ENCODE peak calls at places on chromosomes 4 and X, in eight cellular contexts. J, K, L, M, S, X, F and N are unnamed samples.

GRCh38 chr4:150217192-150217591 is 138.9 kb downstream of the DCLK2 start:
- DNase-seq in M (no peak), L (no peak), S (no peak), F (peak; percentile 23), J (peak; percentile 64), X (no peak), K (no peak), N (no peak)

GRCh38 chrX:9707306-9708015 is 58.2 kb downstream of the GPR143 start:
- DNase-seq in J (no peak), M (no peak), L (no peak), S (no peak), F (no peak), X (no peak), K (no peak), N (no peak)

GRCh38 chr4:40992472-40993298 is 221.7 kb downstream of the APBB2 start:
- DNase-seq in F (no peak), K (no peak), S (no peak), M (no peak), J (no peak), L (no peak), X (no peak), N (no peak)

GRCh38 chr4:38237139-38237538 is 276.9 kb downstream of the PTTG2 start:
- DNase-seq in J (no peak), F (no peak), M (no peak), S (no peak), L (no peak), K (no peak), X (no peak), N (no peak)

GRCh38 chr4:127601029-127601428 is 31.7 kb upstream of the INTU start:
- DNase-seq in S (no peak), J (no peak), M (no peak), L (no peak), F (no peak), X (no peak), K (no peak), N (no peak)

GRCh38 chrX:103608305-103608963 is 671 bp downstream of the TCEAL3 start:
- DNase-seq in M (peak; percentile 15), L (no peak), F (peak; percentile 17), S (no peak), K (no peak), X (no peak), J (no peak), N (no peak)

GRCh38 chrX:141220342-141221008 is 21.8 kb downstream of the SPANXC start:
- DNase-seq in K (no peak), F (no peak), J (no peak), L (no peak), S (no peak), X (no peak), M (no peak), N (no peak)

GRCh38 chrX:33970028-33970932 is 161.8 kb downstream of the FAM47A start:
- DNase-seq in M (no peak), F (no peak), X (peak; percentile 4), J (peak; percentile 25), S (no peak), L (no peak), K (no peak), N (no peak)

GRCh38 chrX:43861750-43862149 is 20.5 kb downstream of the MAOB start:
- DNase-seq in S (no peak), X (no peak), F (no peak), J (no peak), K (no peak), M (no peak), L (no peak), N (no peak)

GRCh38 chr4:182246401-182247205 is 3.4 kb downstream of the TENM3 start:
- DNase-seq in J (no peak), X (no peak), S (no peak), K (no peak), F (peak; percentile 30), L (no peak), M (no peak), N (no peak)

GRCh38 chr4:178356725-178357124 is 914.5 kb upstream of the AGA start:
- DNase-seq in X (no peak), F (no peak), S (no peak), M (no peak), K (no peak), L (no peak), J (no peak), N (no peak)

GRCh38 chrX:138026211-138026610 is 460.3 kb downstream of the ZIC3 start:
- DNase-seq in M (no peak), K (no peak), J (peak; percentile 17), X (no peak), F (peak; percentile 17), S (no peak), L (no peak), N (no peak)

GRCh38 chrX:40468033-40468979 is 112.5 kb upstream of the ATP6AP2 start:
- DNase-seq in K (no peak), S (peak; percentile 46), M (peak; percentile 48), X (peak; percentile 10), J (peak; percentile 58), F (peak; percentile 89), L (no peak), N (no peak)

GRCh38 chrX:84339507-84340364 is 151.7 kb upstream of the RPS6KA6 start:
- DNase-seq in X (no peak), K (no peak), F (no peak), M (no peak), J (no peak), S (no peak), L (no peak), N (no peak)

GRCh38 chr4:143375326-143376073 is 38.8 kb downstream of the GAB1 start:
- DNase-seq in K (no peak), S (no peak), F (peak; percentile 67), J (peak; percentile 40), M (peak; percentile 45), L (no peak), X (peak; percentile 16), N (no peak)

GRCh38 chr4:107930821-107931774 is at the start of gene CYP2U1:
- DNase-seq in M (peak; percentile 90), F (peak; percentile 90), L (peak; percentile 74), K (peak; percentile 4), J (peak; percentile 91), X (peak; percentile 92), S (peak; percentile 79), N (peak; percentile 77)

GRCh38 chr4:6851962-6852361 is 57.7 kb upstream of the TBC1D14 start:
- DNase-seq in K (no peak), M (no peak), X (no peak), J (no peak), S (no peak), L (no peak), F (no peak), N (no peak)

GRCh38 chr4:2419814-2420213 is 1.1 kb downstream of the CFAP99 start:
- DNase-seq in F (no peak), L (no peak), S (no peak), M (no peak), X (no peak), K (no peak), J (no peak), N (no peak)

GRCh38 chr4:83629945-83630684 is 94.2 kb downstream of the GPAT3 start:
- DNase-seq in S (peak; percentile 8), F (no peak), J (no peak), K (no peak), X (no peak), M (peak; percentile 55), L (no peak), N (no peak)

GRCh38 chr4:118939169-118939779 is 50.6 kb downstream of the SYNPO2 start:
- DNase-seq in S (no peak), J (no peak), K (no peak), L (no peak), X (no peak), F (no peak), M (no peak), N (no peak)

GRCh38 chr4:156547439-156547838 is 424.2 kb downstream of the PDGFC start:
- DNase-seq in J (no peak), M (no peak), L (no peak), F (no peak), K (no peak), S (no peak), X (no peak), N (no peak)

GRCh38 chr4:141826260-141826659 is 189.9 kb downstream of the IL15 start:
- DNase-seq in K (no peak), S (no peak), M (no peak), F (no peak), L (no peak), X (no peak), J (no peak), N (no peak)

GRCh38 chr4:134935320-134935719 is 733.7 kb upstream of the PABPC4L start:
- DNase-seq in F (peak; percentile 9), K (no peak), J (no peak), L (no peak), M (peak; percentile 22), S (peak; percentile 7), X (peak; percentile 24), N (no peak)

GRCh38 chr4:7861440-7861881 is 78.2 kb downstream of the AFAP1 start:
- DNase-seq in K (no peak), X (no peak), F (peak; percentile 61), J (no peak), L (no peak), S (no peak), M (no peak), N (no peak)

GRCh38 chr4:123260429-123261052 is 136.1 kb upstream of the SPRY1 start:
- DNase-seq in S (no peak), L (no peak), M (no peak), F (no peak), X (no peak), J (no peak), K (no peak), N (no peak)

GRCh38 chr4:6333301-6334202 is 63.9 kb downstream of the WFS1 start:
- DNase-seq in K (no peak), S (no peak), F (no peak), L (no peak), X (no peak), J (no peak), M (no peak), N (no peak)

GRCh38 chr4:73222466-73223257 is 35.9 kb downstream of the ANKRD17 start:
- DNase-seq in J (peak; percentile 71), L (peak; percentile 48), X (peak; percentile 12), K (peak; percentile 25), S (peak; percentile 57), M (peak; percentile 31), F (peak; percentile 50), N (peak; percentile 57)

GRCh38 chrX:153820601-153821000 is 9.7 kb downstream of the PDZD4 start:
- DNase-seq in M (no peak), S (no peak), F (no peak), L (no peak), X (no peak), K (no peak), J (no peak), N (no peak)

GRCh38 chr4:128134925-128135324 is 73.8 kb downstream of the LARP1B start:
- DNase-seq in X (no peak), J (no peak), L (no peak), K (no peak), F (no peak), M (no peak), S (no peak), N (no peak)